ENCODE peak calls at places on chromosomes 6 and 20, in four cellular contexts. S is sciatic nerve, C is frontal cortex, Z is GM04503. F is an unnamed sample.

GRCh38 chr6:88641178-88641903 is 322.1 kb downstream of the RNGTT start:
- DNase-seq in S (no peak), C (no peak), Z (no peak), F (no peak)

GRCh38 chr6:52551483-52552277 is 25.2 kb downstream of the TRAM2 start:
- DNase-seq in S (no peak), C (no peak), Z (no peak), F (peak)

GRCh38 chr6:551829-552350 is 105.0 kb downstream of the HUS1B start:
- DNase-seq in S (no peak), C (no peak), Z (no peak), F (no peak)

GRCh38 chr20:58109126-58109880 is 119.2 kb downstream of the ANKRD60 start:
- DNase-seq in S (peak), C (no peak), Z (peak), F (no peak)

GRCh38 chr6:2948228-2949025 is 22.9 kb downstream of the SERPINB6 start:
- DNase-seq in S (no peak), C (no peak), Z (no peak), F (no peak)

GRCh38 chr6:148969679-148970078 is 222.8 kb downstream of the UST start:
- DNase-seq in S (no peak), C (no peak), Z (no peak), F (no peak)

GRCh38 chr20:4512891-4513550 is 208.7 kb upstream of the PRND start:
- DNase-seq in S (no peak), C (no peak), Z (peak), F (no peak)

GRCh38 chr6:7647504-7647903 is 57.5 kb downstream of the SNRNP48 start:
- DNase-seq in S (no peak), C (no peak), Z (no peak), F (no peak)

GRCh38 chr20:61659652-61660346 is 405.9 kb downstream of the TAF4 start:
- DNase-seq in S (no peak), C (no peak), Z (no peak), F (no peak)

GRCh38 chr6:139713911-139714527 is 339.6 kb upstream of the CITED2 start:
- DNase-seq in S (no peak), C (no peak), Z (no peak), F (no peak)

GRCh38 chr6:77926198-77926752 is 273.4 kb downstream of the MEI4 start:
- DNase-seq in S (no peak), C (no peak), Z (no peak), F (no peak)

GRCh38 chr6:108650325-108650724 is 89.6 kb downstream of the FOXO3 start:
- DNase-seq in S (no peak), C (no peak), Z (no peak), F (no peak)

GRCh38 chr20:48716086-48716485 is 111.7 kb downstream of the PREX1 start:
- DNase-seq in S (no peak), C (no peak), Z (no peak), F (no peak)

GRCh38 chr20:10508468-10509251 is 73.6 kb downstream of the SLX4IP start:
- DNase-seq in S (no peak), C (no peak), Z (peak), F (no peak)

GRCh38 chr20:32792316-32792715 is 27.4 kb upstream of the MAPRE1 start:
- DNase-seq in S (no peak), C (no peak), Z (no peak), F (no peak)

GRCh38 chr20:2210646-2211556 is 84.9 kb upstream of the TGM3 start:
- DNase-seq in S (no peak), C (no peak), Z (peak), F (no peak)

GRCh38 chr20:40442181-40442963 is 246.7 kb downstream of the MAFB start:
- DNase-seq in S (no peak), C (no peak), Z (no peak), F (no peak)

GRCh38 chr20:46051556-46052323 is 22.7 kb downstream of the SLC12A5 start:
- DNase-seq in S (no peak), C (no peak), Z (no peak), F (no peak)

GRCh38 chr6:167985911-167986595 is 11.4 kb upstream of the KIF25 start:
- DNase-seq in S (no peak), C (no peak), Z (no peak), F (peak)

GRCh38 chr6:116447052-116447451 is 14.1 kb upstream of the CALHM6 start:
- DNase-seq in S (no peak), C (no peak), Z (no peak), F (no peak)

GRCh38 chr6:28978137-28978491 is 27.0 kb downstream of the ZNF311 start:
- DNase-seq in S (no peak), C (no peak), Z (no peak), F (no peak)

GRCh38 chr6:138432063-138432356 is 28.0 kb downstream of the HEBP2 start:
- DNase-seq in S (no peak), C (no peak), Z (no peak), F (no peak)

GRCh38 chr6:165718486-165718885 is 55.4 kb upstream of the PDE10A start:
- DNase-seq in S (no peak), C (no peak), Z (no peak), F (no peak)

GRCh38 chr6:46129634-46130505 is at the start of gene ENPP4:
- DNase-seq in S (peak), C (peak), Z (peak), F (peak)

GRCh38 chr6:71197770-71198169 is 90.8 kb upstream of the OGFRL1 start:
- DNase-seq in S (no peak), C (no peak), Z (no peak), F (no peak)

GRCh38 chr6:53951383-53951782 is 156.6 kb downstream of the LRRC1 start:
- DNase-seq in S (no peak), C (no peak), Z (no peak), F (no peak)

GRCh38 chr6:100763617-100764016 is 117.5 kb downstream of the ASCC3 start:
- DNase-seq in S (no peak), C (no peak), Z (no peak), F (no peak)

GRCh38 chr20:23774081-23774480 is 23.3 kb upstream of the CST1 start:
- DNase-seq in S (no peak), C (no peak), Z (no peak), F (no peak)

GRCh38 chr20:41428285-41428684 is 61.7 kb upstream of the EMILIN3 start:
- DNase-seq in S (no peak), C (no peak), Z (no peak), F (no peak)

GRCh38 chr20:53789913-53790675 is 196.5 kb upstream of the ZNF217 start:
- DNase-seq in S (no peak), C (no peak), Z (no peak), F (no peak)

F was measured in upper lobe of right lung.